ENCODE peak calls at places on chromosome 6, in eight cellular contexts. Q, Z, L, V, S, K, X and G are unnamed samples.

GRCh38 chr6:65937982-65938381 is 231.0 kb upstream of the EYS start:
- DNase-seq in V (no peak), K (no peak), Z (no peak), Q (no peak), X (no peak), L (no peak), S (peak), G (no peak)

GRCh38 chr6:74671558-74672025 is 534.3 kb downstream of the COL12A1 start:
- DNase-seq in K (no peak), V (no peak), S (no peak), L (no peak), Q (peak), X (peak), Z (no peak), G (no peak)

GRCh38 chr6:80223743-80224212 is 117.3 kb downstream of the BCKDHB start:
- DNase-seq in S (peak), Z (no peak), K (no peak), V (no peak), X (no peak), L (no peak), Q (no peak), G (no peak)

GRCh38 chr6:145508107-145508506 is 227.2 kb downstream of the EPM2A start:
- DNase-seq in K (no peak), V (peak), L (no peak), X (peak), S (no peak), Q (no peak), Z (peak), G (no peak)

GRCh38 chr6:168078199-168078942 is 641 bp downstream of the FRMD1 start:
- DNase-seq in S (no peak), V (no peak), K (no peak), Q (no peak), Z (no peak), X (no peak), L (no peak), G (no peak)

GRCh38 chr6:90712165-90712564 is 125.3 kb upstream of the MAP3K7 start:
- DNase-seq in X (no peak), L (no peak), S (no peak), K (no peak), Q (no peak), V (no peak), Z (no peak), G (no peak)

GRCh38 chr6:150627601-150628012 is 27.9 kb downstream of the PLEKHG1 start:
- DNase-seq in K (no peak), V (no peak), X (peak), L (no peak), Z (no peak), S (no peak), Q (peak), G (no peak)

GRCh38 chr6:38973178-38974057 is 75.2 kb upstream of the GLP1R start:
- DNase-seq in L (peak), K (no peak), S (no peak), Q (peak), V (peak), Z (peak), X (peak), G (peak)

GRCh38 chr6:150584065-150584464 is 15.6 kb upstream of the PLEKHG1 start:
- DNase-seq in X (no peak), S (no peak), L (no peak), Q (no peak), Z (no peak), V (no peak), K (no peak), G (no peak)

GRCh38 chr6:27867941-27868705 is 44.1 kb downstream of the OR2B2 start:
- DNase-seq in Q (no peak), K (no peak), V (peak), L (peak), Z (no peak), S (no peak), X (peak), G (no peak)

GRCh38 chr6:33633462-33634158 is 12.5 kb downstream of the ITPR3 start:
- DNase-seq in K (peak), Z (peak), L (peak), V (peak), S (peak), X (peak), Q (peak), G (peak)

GRCh38 chr6:49423817-49424216 is 39.2 kb downstream of the MMUT start:
- DNase-seq in K (no peak), L (peak), Z (peak), X (peak), S (no peak), Q (peak), V (peak), G (no peak)